ENCODE peak calls at places on chromosomes 1 and 21, in nine cellular contexts. R is IMR-90, V is mesenchymal stem cell, A is suprapubic skin, E is aorta, B is endodermal cell, M is upper lobe of left lung, S is cardiac muscle cell, D is left lung. G is an unnamed sample.
A peak's percentile ranks its signal among the peaks of the same experiment; 100 is the strongest.

GRCh38 chr1:154970631-154971340 is at the start of gene SHC1:
- DNase-seq in S (peak; percentile 97), R (peak; percentile 92), E (peak; percentile 96), M (peak; percentile 84), V (peak; percentile 96), B (peak; percentile 97), D (peak; percentile 95), A (peak; percentile 97), G (peak; percentile 98)

GRCh38 chr1:201139306-201139705 is 12.3 kb upstream of the ASCL5 start:
- DNase-seq in M (no peak), R (no peak), D (no peak), E (peak; percentile 28), S (no peak), B (no peak), A (no peak), V (no peak), G (no peak)

GRCh38 chr1:112501810-112502641 is 6.7 kb upstream of the WNT2B start:
- DNase-seq in B (peak; percentile 82), E (peak; percentile 81), R (peak; percentile 54), A (no peak), S (peak; percentile 86), D (peak; percentile 89), M (peak; percentile 95), V (peak; percentile 77), G (peak; percentile 83)

GRCh38 chr1:108877324-108877812 is 583 bp downstream of the GPSM2 start:
- DNase-seq in D (no peak), S (peak; percentile 33), E (no peak), A (no peak), M (no peak), R (peak; percentile 30), V (peak; percentile 53), B (no peak), G (peak; percentile 32)

GRCh38 chr1:160222521-160222920 is 17.3 kb downstream of the PEA15 start:
- DNase-seq in D (no peak), B (no peak), E (no peak), V (no peak), S (no peak), M (no peak), R (no peak), A (no peak), G (no peak)

GRCh38 chr1:87778896-87779295 is 450.2 kb downstream of the LMO4 start:
- DNase-seq in M (no peak), R (peak; percentile 24), A (no peak), S (no peak), E (no peak), B (no peak), V (no peak), D (no peak), G (no peak)

GRCh38 chr1:234242091-234242490 is 131.2 kb upstream of the COA6 start:
- DNase-seq in R (no peak), M (no peak), D (no peak), A (no peak), V (no peak), S (no peak), B (no peak), E (no peak), G (no peak)

GRCh38 chr1:237913345-237913744 is 22.6 kb upstream of the ZP4 start:
- DNase-seq in S (no peak), B (no peak), D (no peak), A (no peak), V (no peak), E (no peak), R (no peak), M (no peak), G (no peak)

GRCh38 chr1:2103266-2103900 is 53.2 kb downstream of the PRKCZ start:
- DNase-seq in A (no peak), D (peak; percentile 49), M (peak; percentile 46), R (no peak), B (no peak), V (no peak), E (peak; percentile 30), S (no peak), G (no peak)

GRCh38 chr1:212098340-212098739 is 62.8 kb downstream of the DTL start:
- DNase-seq in E (no peak), D (no peak), R (no peak), V (no peak), S (no peak), M (no peak), A (no peak), B (no peak), G (no peak)

GRCh38 chr1:33466159-33466558 is 6.3 kb upstream of the ZSCAN20 start:
- DNase-seq in E (no peak), R (no peak), A (no peak), D (no peak), V (no peak), S (peak; percentile 37), M (no peak), B (no peak), G (no peak)

GRCh38 chr1:163275222-163275621 is 46.5 kb upstream of the NUF2 start:
- DNase-seq in B (no peak), E (no peak), A (no peak), D (no peak), S (no peak), R (peak; percentile 35), V (peak; percentile 33), M (no peak), G (no peak)

GRCh38 chr21:44701541-44701940 is 4.6 kb downstream of the KRTAP10-12 start:
- DNase-seq in A (peak; percentile 69), S (no peak), M (no peak), R (no peak), D (no peak), V (no peak), B (peak; percentile 42), E (no peak), G (peak; percentile 31)

GRCh38 chr1:7234471-7234755 is 449.2 kb downstream of the CAMTA1 start:
- DNase-seq in R (no peak), A (no peak), V (no peak), S (no peak), E (no peak), D (no peak), M (no peak), B (no peak), G (no peak)
- H3K27me3 ChIP-seq in R (no peaks in the 10 kb centered on the region), A (peaks cover 7% of the 10 kb centered on the region), V (peaks cover 3% of the 10 kb centered on the region), S (no peaks in the 10 kb centered on the region), E (no peaks in the 10 kb centered on the region), D (peaks cover 16% of the 10 kb centered on the region), M (no peaks in the 10 kb centered on the region), B (no peaks in the 10 kb centered on the region), G (no peaks in the 10 kb centered on the region)

GRCh38 chr1:205577874-205578658 is 53.7 kb downstream of the ELK4 start:
- DNase-seq in M (no peak), V (no peak), D (no peak), A (peak; percentile 28), S (no peak), R (peak; percentile 82), B (peak; percentile 31), E (no peak), G (no peak)

GRCh38 chr1:205576011-205576410 is 55.8 kb downstream of the ELK4 start:
- DNase-seq in M (no peak), S (no peak), V (no peak), E (no peak), R (no peak), B (no peak), D (no peak), A (peak; percentile 45), G (no peak)

GRCh38 chr1:205576805-205577761 is 54.7 kb downstream of the ELK4 start:
- DNase-seq in A (peak; percentile 43), E (no peak), D (no peak), S (no peak), R (no peak), V (no peak), B (peak; percentile 32), M (peak; percentile 33), G (no peak)

GRCh38 chr1:205572426-205572825 is 59.4 kb downstream of the ELK4 start:
- DNase-seq in M (no peak), D (no peak), B (no peak), A (peak; percentile 44), E (no peak), V (no peak), S (no peak), R (no peak), G (no peak)

DNA sequence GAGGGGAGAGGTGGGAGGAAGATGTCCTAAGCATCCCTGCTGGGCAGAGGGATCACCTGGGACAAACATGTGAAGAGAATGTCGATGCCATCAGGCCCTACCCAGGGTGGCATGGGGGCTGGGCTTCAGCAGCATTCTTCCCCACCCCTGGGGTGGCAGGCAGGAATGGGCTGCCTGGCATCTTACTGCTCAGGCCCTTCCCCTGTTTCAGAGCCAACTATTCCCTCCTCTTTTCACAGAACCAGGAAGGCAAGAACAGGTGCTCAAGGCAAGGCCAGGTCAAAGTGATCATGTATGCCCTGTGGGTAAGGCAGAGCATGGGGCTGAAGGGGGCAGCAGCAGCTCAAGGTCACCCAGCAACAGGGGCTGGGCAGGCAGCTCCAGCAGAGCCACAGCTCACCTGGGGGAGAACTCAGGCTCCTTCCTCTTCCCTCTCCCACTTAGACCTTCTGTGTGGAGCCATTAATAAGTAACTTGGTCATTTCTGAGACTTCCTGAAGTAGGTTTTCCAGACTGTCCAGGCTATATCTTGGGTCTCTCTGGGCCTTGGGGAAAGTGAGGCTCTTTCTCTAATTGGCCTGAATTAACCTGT is 56.4 kb downstream of the ELK4 start:
- DNase-seq in B (no peak), V (no peak), R (no peak), E (no peak), A (peak; percentile 57), M (no peak), D (no peak), S (no peak), G (no peak)
- H3K27me3 ChIP-seq in B (peaks cover 96% of the 10 kb centered on the region), V (peaks cover 98% of the 10 kb centered on the region), R (peaks cover 88% of the 10 kb centered on the region), E (no peaks in the 10 kb centered on the region), A (peaks cover 32% of the 10 kb centered on the region), M (no peaks in the 10 kb centered on the region), D (peaks cover 17% of the 10 kb centered on the region), S (peaks cover 63% of the 10 kb centered on the region), G (peaks cover 32% of the 10 kb centered on the region)

GRCh38 chr1:24951810-24952412 is 21.8 kb upstream of the RUNX3 start:
- DNase-seq in A (no peak), B (no peak), S (no peak), R (peak; percentile 53), D (no peak), E (no peak), M (no peak), V (peak; percentile 71), G (no peak)

GRCh38 chr1:24949331-24949881 is 19.3 kb upstream of the RUNX3 start:
- DNase-seq in B (no peak), S (peak; percentile 43), D (no peak), V (peak; percentile 90), M (no peak), E (no peak), R (peak; percentile 85), A (no peak), G (no peak)

GRCh38 chr1:24952413-24952841 is 22.4 kb upstream of the RUNX3 start:
- DNase-seq in A (no peak), V (peak; percentile 61), M (no peak), B (no peak), R (no peak), D (no peak), E (no peak), S (no peak), G (no peak)

GRCh38 chr1:24954022-24954421 is 23.9 kb upstream of the RUNX3 start:
- DNase-seq in D (peak; percentile 15), S (no peak), R (no peak), B (no peak), V (no peak), A (no peak), E (no peak), M (no peak), G (no peak)

GRCh38 chr1:24951337-24951736 is 21.3 kb upstream of the RUNX3 start:
- DNase-seq in A (no peak), B (no peak), V (peak; percentile 29), R (no peak), M (no peak), E (no peak), S (no peak), D (no peak), G (no peak)
- H3K27me3 ChIP-seq in A (no peaks in the 10 kb centered on the region), B (no peaks in the 10 kb centered on the region), V (peaks cover 25% of the 10 kb centered on the region), R (no peaks in the 10 kb centered on the region), M (no peaks in the 10 kb centered on the region), E (no peaks in the 10 kb centered on the region), S (no peaks in the 10 kb centered on the region), D (peaks cover 4% of the 10 kb centered on the region), G (no peaks in the 10 kb centered on the region)

GRCh38 chr1:5590717-5591116 is 401.5 kb downstream of the NPHP4 start:
- DNase-seq in M (no peak), D (no peak), V (no peak), A (no peak), S (no peak), R (no peak), E (no peak), B (no peak), G (no peak)
- H3K27me3 ChIP-seq in M (no peaks in the 10 kb centered on the region), D (no peaks in the 10 kb centered on the region), V (no peaks in the 10 kb centered on the region), A (peaks cover 15% of the 10 kb centered on the region), S (no peaks in the 10 kb centered on the region), R (no peaks in the 10 kb centered on the region), E (no peaks in the 10 kb centered on the region), B (no peaks in the 10 kb centered on the region), G (no peaks in the 10 kb centered on the region)

G was measured in H7.